ENCODE peak calls at places on chromosomes 4 and X, in eight cellular contexts. Y, C, J, P, D, R, T and S are unnamed samples.

GRCh38 chr4:86976801-86977485 is 42.1 kb downstream of the AFF1 start:
- DNase-seq in J (no peak), C (no peak), T (no peak), Y (no peak), P (no peak), D (no peak), R (no peak), S (no peak)

GRCh38 chr4:89561051-89561450 is 253.5 kb upstream of the GPRIN3 start:
- DNase-seq in C (no peak), J (no peak), D (no peak), R (no peak), T (no peak), P (no peak), Y (no peak), S (no peak)

GRCh38 chrX:28520786-28521185 is 66.5 kb upstream of the IL1RAPL1 start:
- DNase-seq in Y (no peak), C (no peak), R (no peak), T (no peak), P (no peak), J (no peak), D (no peak), S (no peak)

GRCh38 chr4:173413043-173413442 is 14.1 kb upstream of the SCRG1 start:
- DNase-seq in R (no peak), P (no peak), J (no peak), T (no peak), C (no peak), Y (no peak), D (no peak), S (no peak)

GRCh38 chrX:52923781-52924241 is 26.7 kb downstream of the FAM156B start:
- DNase-seq in D (peak; percentile 64), C (no peak), R (no peak), P (no peak), J (no peak), Y (no peak), T (no peak), S (no peak)

GRCh38 chr4:67236793-67237192 is 308.5 kb downstream of the CENPC start:
- DNase-seq in Y (no peak), R (no peak), J (no peak), C (no peak), P (no peak), D (no peak), T (no peak), S (no peak)

GRCh38 chrX:155048997-155049619 is 21.8 kb downstream of the CMC4 start:
- DNase-seq in T (peak; percentile 55), J (peak; percentile 64), C (peak; percentile 52), D (peak; percentile 49), Y (no peak), P (no peak), R (peak; percentile 41), S (no peak)

GRCh38 chr4:169416997-169417396 is 146.2 kb upstream of the SH3RF1 start:
- DNase-seq in C (no peak), D (no peak), T (no peak), J (no peak), P (no peak), Y (no peak), R (no peak), S (no peak)

GRCh38 chr4:77123403-77123802 is 33.6 kb upstream of the CCNG2 start:
- DNase-seq in D (no peak), P (no peak), J (no peak), Y (no peak), T (no peak), R (no peak), C (no peak), S (no peak)

DNA sequence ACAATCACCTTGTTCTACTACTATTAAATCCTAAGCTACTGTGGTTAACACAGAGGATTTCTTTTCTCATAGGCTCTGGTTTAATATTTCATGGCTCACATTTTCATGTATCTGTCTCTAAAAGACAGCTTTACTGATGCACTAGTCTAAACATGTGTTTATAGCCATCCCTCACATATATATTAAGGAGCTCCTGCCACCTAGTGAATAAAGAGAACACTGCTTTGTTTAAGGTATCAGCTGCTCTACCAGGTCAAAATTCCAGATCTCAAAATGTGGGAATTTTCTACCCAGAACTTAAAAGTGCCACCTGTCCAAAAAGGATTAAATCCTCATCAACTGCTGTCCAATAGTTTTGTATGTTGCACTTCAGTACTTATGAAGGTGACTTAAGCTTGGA is 188.5 kb upstream of the TEX13C start:
- DNase-seq in J (no peak), R (no peak), D (no peak), Y (no peak), C (no peak), P (no peak), T (no peak), S (no peak)
- TF ChIP-seq CTCF in J (no peak), R (no peak), D (no peak), Y (no peak), C (no peak), P (no peak), T (peak; percentile 44), S (peak; percentile 22)

DNA sequence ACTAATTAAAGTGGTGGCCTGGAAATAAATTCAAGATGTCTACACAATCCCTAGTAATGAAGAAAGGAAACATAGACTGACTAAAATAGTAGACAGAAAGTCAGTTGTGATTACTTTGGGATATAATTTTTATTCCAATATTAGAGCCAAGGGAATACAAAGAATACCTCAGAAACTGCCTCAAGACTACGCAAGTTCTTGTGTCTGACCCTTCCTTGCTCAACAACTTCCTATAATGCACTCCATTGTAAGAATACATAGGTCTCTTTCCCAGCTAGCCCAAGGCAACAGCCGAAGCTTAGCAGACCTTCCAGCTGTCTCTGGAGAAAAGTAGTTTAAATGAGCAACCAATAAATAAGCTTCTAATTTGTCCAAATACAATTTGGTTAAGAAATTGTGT is 315.9 kb downstream of the IQCM start:
- DNase-seq in R (no peak), Y (no peak), C (no peak), D (no peak), P (no peak), T (no peak), J (no peak), S (no peak)
- TF ChIP-seq CTCF in R (no peak), Y (no peak), C (no peak), D (no peak), P (no peak), T (no peak), J (no peak), S (no peak)

GRCh38 chrX:7552758-7553157 is 290.2 kb upstream of the VCX start:
- DNase-seq in T (no peak), D (no peak), Y (no peak), C (no peak), P (no peak), J (no peak), R (no peak), S (no peak)
- TF ChIP-seq CTCF in T (no peak), D (no peak), Y (no peak), C (no peak), P (no peak), J (no peak), R (no peak), S (no peak)

DNA sequence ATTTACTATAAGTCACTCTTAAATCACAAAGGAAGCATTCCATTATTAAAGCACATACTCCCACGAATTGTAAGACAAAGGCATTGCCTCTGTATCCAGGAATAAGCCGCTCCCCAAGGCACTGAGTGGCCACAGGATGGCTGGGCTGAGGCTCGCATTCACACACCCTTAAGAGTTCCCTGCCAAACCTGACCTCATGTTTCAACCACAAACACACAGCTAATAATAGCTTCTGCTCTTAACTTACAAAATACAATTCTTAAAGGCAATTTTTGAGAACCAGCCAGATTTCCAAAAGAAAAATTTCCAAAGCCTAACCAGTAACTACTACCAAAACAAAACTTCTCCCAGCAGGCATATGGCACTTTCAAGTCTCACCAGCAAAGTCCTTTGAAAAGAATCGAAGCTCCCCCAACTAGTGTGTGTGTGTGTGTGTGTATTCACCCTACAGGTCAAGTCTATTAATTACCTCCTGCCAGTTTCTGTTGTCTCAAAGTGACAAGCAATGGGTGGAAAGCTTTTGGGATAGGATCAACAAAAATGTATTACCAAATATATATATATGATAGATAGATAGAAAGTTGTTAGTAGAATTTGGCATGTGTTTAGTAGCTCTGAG is 36.0 kb downstream of the ARHGAP6 start:
- DNase-seq in Y (peak; percentile 34), R (no peak), T (no peak), D (peak; percentile 51), P (no peak), J (no peak), C (peak; percentile 65), S (peak; percentile 4)
- TF ChIP-seq CTCF in Y (no peak), R (no peak), T (no peak), D (peak; percentile 15), P (no peak), J (no peak), C (no peak), S (no peak)

DNA sequence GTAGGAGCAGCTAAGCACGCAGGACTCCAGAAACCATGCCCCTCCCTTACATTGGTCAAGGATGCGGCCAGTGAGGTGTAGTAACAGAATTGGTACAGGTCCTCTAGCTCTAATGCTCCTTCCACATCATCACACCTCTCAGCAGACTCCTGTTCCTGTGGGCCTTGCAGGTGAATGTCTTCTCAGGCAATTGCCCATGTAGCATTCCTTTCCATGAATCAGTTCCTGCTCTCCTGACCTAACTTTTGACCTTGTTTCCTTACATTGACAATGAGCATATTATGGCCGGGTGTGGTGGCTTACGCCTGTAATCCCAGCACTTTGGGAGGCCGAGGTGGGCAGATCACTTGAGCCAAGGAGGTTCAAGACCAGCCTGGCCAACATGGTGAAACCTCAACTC is 31.3 kb downstream of the MAP7D3 start:
- DNase-seq in R (no peak), P (no peak), Y (no peak), J (no peak), D (no peak), T (no peak), C (no peak), S (no peak)
- TF ChIP-seq CTCF in R (no peak), P (no peak), Y (no peak), J (no peak), D (no peak), T (no peak), C (no peak), S (no peak)